ENCODE peak calls at places on chromosomes 12 and 14, in six cellular contexts. O, I, S, N, E and B are unnamed samples.

GRCh38 chr12:22527999-22528398 is 16.3 kb downstream of the C2CD5 start:
- DNase-seq in E (no peak), N (peak), S (no peak), I (peak), O (no peak), B (no peak)

GRCh38 chr12:98002887-98003493 is 512.4 kb upstream of the TMPO start:
- DNase-seq in S (no peak), N (peak), I (peak), E (no peak), O (peak), B (no peak)

GRCh38 chr12:66947119-66947518 is 268.2 kb upstream of the GRIP1 start:
- DNase-seq in E (no peak), S (no peak), N (peak), I (no peak), O (no peak), B (no peak)

GRCh38 chr14:60356921-60357550 is 108.0 kb downstream of the PPM1A start:
- DNase-seq in I (no peak), E (no peak), O (no peak), S (no peak), N (no peak), B (no peak)

GRCh38 chr14:74979442-74980397 is 23.0 kb upstream of the EIF2B2 start:
- DNase-seq in E (no peak), O (no peak), S (peak), N (peak), I (no peak), B (peak)

GRCh38 chr12:48978741-48979601 is 849 bp downstream of the WNT1 start:
- DNase-seq in S (no peak), O (no peak), E (no peak), I (no peak), N (no peak), B (no peak)

GRCh38 chr12:106581543-106582263 is 1.1 kb upstream of the RFX4 start:
- DNase-seq in O (no peak), N (no peak), E (peak), S (no peak), I (no peak), B (no peak)

GRCh38 chr12:109999983-110000505 is 814 bp downstream of the ANKRD13A start:
- DNase-seq in S (no peak), E (peak), N (peak), O (no peak), I (no peak), B (no peak)

GRCh38 chr12:26492406-26492805 is 297.0 kb downstream of the SSPN start:
- DNase-seq in E (no peak), I (no peak), S (no peak), O (no peak), N (peak), B (no peak)

GRCh38 chr14:91866061-91866460 is 1.3 kb downstream of the TC2N start:
- DNase-seq in E (no peak), I (no peak), S (no peak), N (peak), O (no peak), B (no peak)

GRCh38 chr14:22668863-22669262 is 24.7 kb upstream of the OR6J1 start:
- DNase-seq in S (no peak), I (no peak), O (no peak), E (no peak), N (no peak), B (no peak)

GRCh38 chr12:74689071-74689655 is 151.5 kb downstream of the ATXN7L3B start:
- DNase-seq in E (no peak), S (no peak), N (peak), I (peak), O (peak), B (no peak)

GRCh38 chr14:83163016-83163415 is 1629.4 kb upstream of the SEL1L start:
- DNase-seq in S (no peak), E (no peak), O (no peak), I (no peak), N (no peak), B (no peak)

GRCh38 chr12:78194448-78194847 is 363.8 kb downstream of the NAV3 start:
- DNase-seq in O (no peak), E (no peak), S (no peak), N (peak), I (peak), B (no peak)

GRCh38 chr14:103144085-103144484 is 20.8 kb downstream of the TNFAIP2 start:
- DNase-seq in N (peak), O (no peak), E (no peak), I (peak), S (no peak), B (no peak)

GRCh38 chr14:67457782-67458181 is 30.7 kb downstream of the TMEM229B start:
- DNase-seq in O (no peak), N (peak), E (peak), S (peak), I (no peak), B (no peak)

GRCh38 chr14:49505026-49505766 is 81.0 kb downstream of the RPS29 start:
- DNase-seq in E (no peak), O (peak), I (peak), S (no peak), N (peak), B (peak)

GRCh38 chr12:85057370-85057963 is 21.3 kb downstream of the LRRIQ1 start:
- DNase-seq in O (peak), N (peak), I (peak), S (no peak), E (no peak), B (no peak)

GRCh38 chr14:61555056-61555838 is 140.1 kb upstream of the HIF1A start:
- DNase-seq in N (peak), I (no peak), O (no peak), S (no peak), E (no peak), B (no peak)

GRCh38 chr12:32477714-32478113 is 78.4 kb downstream of the FGD4 start:
- DNase-seq in I (no peak), O (no peak), N (peak), S (no peak), E (no peak), B (no peak)

GRCh38 chr14:93163570-93163969 is 21.1 kb downstream of the MOAP1 start:
- DNase-seq in S (no peak), N (no peak), E (no peak), O (no peak), I (no peak), B (no peak)
- TF ChIP-seq CTCF in S (no peak), N (no peak), E (no peak), O (no peak), I (no peak), B (no peak)

DNA sequence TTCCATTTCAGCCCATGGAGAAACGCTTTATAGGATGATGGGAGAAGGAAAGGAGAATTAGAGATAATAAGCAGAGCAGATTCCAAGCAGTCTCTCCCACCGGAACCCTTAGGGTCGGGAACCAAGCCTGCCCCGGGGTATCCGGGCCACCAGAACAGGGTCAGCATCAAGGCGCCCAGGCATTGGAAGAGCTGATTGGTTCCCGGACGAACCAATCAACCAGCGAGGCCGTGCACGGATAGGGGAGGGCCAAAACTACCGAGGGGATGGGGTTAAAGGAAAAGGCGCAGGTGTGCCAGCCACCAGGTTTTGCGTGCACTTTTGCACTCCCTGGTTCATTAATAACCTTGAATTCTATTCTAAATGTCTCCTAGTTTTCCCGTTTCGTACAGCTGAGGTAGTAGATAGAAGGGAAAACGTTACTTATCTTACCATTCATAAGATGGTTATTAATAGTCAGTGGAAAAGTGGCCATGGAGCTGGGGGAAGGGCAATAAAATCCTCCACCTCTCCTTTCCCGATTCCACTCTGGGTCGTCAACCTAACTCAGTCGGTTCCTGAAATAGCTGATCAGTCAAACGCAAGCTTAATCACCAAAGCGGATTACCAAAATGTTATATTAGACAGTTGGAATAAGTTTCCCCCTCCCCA is 1.6 kb downstream of the PPM1H start:
- DNase-seq in O (no peak), N (no peak), I (no peak), S (no peak), E (no peak), B (no peak)
- H3K27ac ChIP-seq in O (no peak), N (no peak), I (no peak), S (peak), E (no peak), B (no peak)

DNA sequence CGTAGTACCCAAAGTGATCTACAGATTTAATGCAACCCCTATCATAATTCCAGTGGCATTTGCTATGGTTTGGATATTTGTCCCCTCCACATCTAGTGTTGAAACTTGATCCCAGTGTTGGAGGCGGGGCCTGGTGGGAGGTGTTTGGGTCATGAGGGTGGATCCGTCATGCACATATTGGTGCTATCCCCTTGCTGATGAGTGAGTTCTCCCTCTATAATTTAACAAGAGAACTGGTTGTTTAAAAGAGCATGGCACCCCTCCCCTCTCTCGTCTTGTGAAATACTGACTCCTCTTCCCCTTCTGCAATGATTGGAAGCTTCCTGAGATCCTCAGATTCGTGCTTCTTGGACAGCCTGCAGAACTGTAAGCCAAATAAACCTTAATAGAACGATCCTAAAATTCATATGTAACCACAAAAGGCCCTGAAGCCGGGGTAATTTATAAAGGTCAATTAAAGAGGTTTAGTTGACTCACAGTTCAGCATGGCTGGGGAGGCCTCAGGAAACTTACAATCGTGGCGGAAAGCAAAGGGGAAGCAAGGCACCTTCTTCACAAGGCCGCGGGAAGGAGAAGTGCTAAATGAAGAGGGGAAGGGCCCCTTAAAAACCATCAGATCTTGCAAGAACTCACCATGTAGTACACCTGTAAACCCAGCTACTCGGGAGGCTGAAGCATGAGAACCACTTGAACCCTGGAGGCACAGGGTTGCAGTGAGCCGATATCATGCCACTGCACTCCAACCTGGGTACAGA is 41.2 kb downstream of the SLC39A9 start:
- DNase-seq in E (no peak), O (no peak), I (no peak), N (no peak), S (no peak), B (no peak)
- TF ChIP-seq CTCF in E (no peak), O (no peak), I (no peak), N (no peak), S (no peak), B (no peak)

GRCh38 chr12:119674560-119674959 is 6.6 kb downstream of the PRKAB1 start:
- DNase-seq in O (no peak), N (no peak), I (no peak), S (no peak), E (no peak), B (no peak)
- H3K27ac ChIP-seq in O (no peak), N (no peak), I (no peak), S (peak), E (peak), B (no peak)

GRCh38 chr12:115852054-115852453 is 425.4 kb downstream of the MED13L start:
- DNase-seq in S (no peak), I (no peak), E (no peak), N (no peak), O (no peak), B (no peak)

GRCh38 chr12:115850924-115851323 is 426.6 kb downstream of the MED13L start:
- DNase-seq in N (no peak), I (no peak), O (no peak), E (no peak), S (no peak), B (no peak)

GRCh38 chr12:115846516-115846915 is 431.0 kb downstream of the MED13L start:
- DNase-seq in E (no peak), S (no peak), N (no peak), O (no peak), I (no peak), B (no peak)

GRCh38 chr12:115849262-115849943 is 428.1 kb downstream of the MED13L start:
- DNase-seq in O (no peak), S (peak), E (no peak), N (no peak), I (no peak), B (no peak)

GRCh38 chr12:115847398-115847797 is 430.1 kb downstream of the MED13L start:
- DNase-seq in N (no peak), O (no peak), I (no peak), S (no peak), E (no peak), B (no peak)
- TF ChIP-seq CTCF in N (no peak), O (no peak), I (no peak), S (no peak), E (no peak), B (no peak)

GRCh38 chr12:47905313-47905730 is 528 bp upstream of the VDR start:
- DNase-seq in O (no peak), E (peak), N (peak), S (peak), I (peak), B (peak)
- H3K27ac ChIP-seq in O (peak), E (peak), N (no peak), S (peak), I (peak), B (peak)

GRCh38 chr14:20482382-20482781 is 13.2 kb downstream of the PNP start:
- DNase-seq in S (no peak), I (no peak), N (no peak), O (no peak), E (no peak), B (no peak)

GRCh38 chr14:20476795-20477194 is 7.6 kb downstream of the PNP start:
- DNase-seq in I (no peak), E (no peak), S (no peak), N (no peak), O (no peak), B (no peak)

GRCh38 chr14:20477211-20477876 is 8.1 kb downstream of the PNP start:
- DNase-seq in S (no peak), I (no peak), N (peak), E (peak), O (no peak), B (no peak)

DNA sequence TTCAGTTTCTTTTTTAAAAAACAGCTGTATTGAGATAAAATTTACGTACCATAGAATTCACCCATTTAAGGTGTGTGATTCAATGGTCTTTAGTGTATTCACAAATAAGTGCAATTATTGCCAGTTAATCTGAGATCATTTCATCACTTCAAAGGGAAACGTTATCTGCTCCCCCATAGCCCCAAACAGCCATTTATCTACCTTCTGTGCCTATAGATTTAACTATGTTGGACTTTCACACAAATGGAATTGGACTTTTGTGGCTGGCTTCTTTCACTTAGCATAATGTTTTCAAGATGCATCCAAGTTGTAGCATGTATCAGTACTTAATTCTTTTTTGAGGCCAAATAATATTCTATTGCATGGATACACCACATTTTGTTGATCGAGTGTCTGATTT is 9.7 kb downstream of the PNP start:
- DNase-seq in E (no peak), S (no peak), N (no peak), I (no peak), O (no peak), B (no peak)
- TF ChIP-seq CTCF in E (no peak), S (no peak), N (no peak), I (no peak), O (no peak), B (no peak)